ENCODE peak calls at places on chromosomes 16 and 17, in four cellular contexts. M is tibial nerve, Z is adrenal gland, N is tibial artery. S is an unnamed sample.

GRCh38 chr17:13353590-13353989 is 248.1 kb downstream of the HS3ST3A1 start:
- DNase-seq in N (no peak), M (no peak), Z (no peak), S (no peak)

GRCh38 chr16:70476272-70477020 is 22.1 kb downstream of the FCSK start:
- DNase-seq in Z (no peak), N (no peak), M (no peak), S (no peak)

GRCh38 chr17:74512624-74513084 is 18.6 kb downstream of the CD300LB start:
- DNase-seq in N (no peak), Z (no peak), M (no peak), S (no peak)

GRCh38 chr17:56831364-56832095 is 2.2 kb downstream of the C17orf67 start:
- DNase-seq in N (no peak), M (no peak), Z (no peak), S (no peak)

GRCh38 chr17:32516940-32517711 is 30.3 kb downstream of the CDK5R1 start:
- DNase-seq in M (no peak), Z (no peak), N (peak; percentile 32), S (no peak)

GRCh38 chr17:51833620-51834019 is 324.9 kb downstream of the CA10 start:
- DNase-seq in Z (no peak), N (no peak), M (no peak), S (no peak)

GRCh38 chr17:42748906-42749798 is 4.3 kb upstream of the EZH1 start:
- DNase-seq in M (peak; percentile 41), Z (no peak), N (no peak), S (no peak)

GRCh38 chr17:49674507-49674906 is 3.4 kb downstream of the SPOP start:
- DNase-seq in Z (no peak), N (no peak), M (no peak), S (no peak)

GRCh38 chr16:51440096-51440495 is 289.0 kb upstream of the SALL1 start:
- DNase-seq in N (no peak), M (no peak), Z (no peak), S (no peak)

GRCh38 chr16:49457196-49457595 is 83.6 kb downstream of the C16orf78 start:
- DNase-seq in Z (no peak), M (no peak), N (peak; percentile 21), S (no peak)

GRCh38 chr16:56332464-56333079 is 92.8 kb downstream of the AMFR start:
- DNase-seq in Z (peak; percentile 69), N (no peak), M (peak; percentile 61), S (no peak)

GRCh38 chr17:59783221-59784016 is 76.0 kb downstream of the VMP1 start:
- DNase-seq in Z (no peak), N (no peak), M (no peak), S (no peak)

GRCh38 chr17:55332296-55333041 is 67.7 kb downstream of the HLF start:
- DNase-seq in Z (no peak), N (no peak), M (no peak), S (no peak)

GRCh38 chr16:77304883-77305282 is 105.7 kb downstream of the SYCE1L start:
- DNase-seq in Z (no peak), N (no peak), M (no peak), S (no peak)

GRCh38 chr17:8832711-8833352 is 33.7 kb upstream of the MFSD6L start:
- DNase-seq in N (no peak), Z (no peak), M (no peak), S (no peak)

GRCh38 chr16:2966803-2967184 is 2.4 kb upstream of the PAQR4 start:
- DNase-seq in M (no peak), N (no peak), Z (peak; percentile 24), S (no peak)
- H3K27ac ChIP-seq in M (no peak overlapping the region), N (no peak overlapping the region), Z (no peak overlapping the region), S (no peak overlapping the region)

GRCh38 chr17:14510136-14510535 is 209.3 kb downstream of the HS3ST3B1 start:
- DNase-seq in N (no peak), Z (no peak), M (no peak), S (no peak)

GRCh38 chr17:14513835-14514234 is 213.0 kb downstream of the HS3ST3B1 start:
- DNase-seq in N (no peak), Z (no peak), M (no peak), S (no peak)

DNA sequence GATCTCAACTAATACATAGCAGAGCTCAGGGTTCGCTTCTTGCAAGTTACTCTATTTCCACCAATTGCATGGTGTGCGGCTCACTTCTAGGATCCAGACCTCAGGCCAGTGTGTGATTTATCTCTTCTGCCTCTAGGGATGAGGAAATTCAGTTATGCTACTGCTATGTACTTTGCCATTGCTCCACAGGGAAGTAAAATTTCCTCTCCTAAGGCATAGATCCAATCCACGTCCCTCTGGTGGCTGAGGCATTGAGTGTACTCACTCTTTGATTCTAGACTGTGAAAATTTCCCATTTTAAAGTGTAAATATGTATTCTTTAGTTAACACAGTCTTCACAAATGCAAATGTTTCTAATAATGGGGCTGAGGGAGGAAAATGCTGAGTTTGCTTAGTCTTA is 214.1 kb downstream of the HS3ST3B1 start:
- DNase-seq in M (no peak), N (no peak), Z (no peak), S (no peak)
- TF ChIP-seq CTCF in M (no peak), N (no peak), Z (no peak), S (no peak)

GRCh38 chr16:11200523-11201063 is 55.4 kb downstream of the SOCS1 start:
- DNase-seq in N (no peak), M (no peak), Z (no peak), S (no peak)
- H3K27ac ChIP-seq in N (no peak overlapping the region), M (no peak overlapping the region), Z (no peak overlapping the region), S (no peak overlapping the region)

DNA sequence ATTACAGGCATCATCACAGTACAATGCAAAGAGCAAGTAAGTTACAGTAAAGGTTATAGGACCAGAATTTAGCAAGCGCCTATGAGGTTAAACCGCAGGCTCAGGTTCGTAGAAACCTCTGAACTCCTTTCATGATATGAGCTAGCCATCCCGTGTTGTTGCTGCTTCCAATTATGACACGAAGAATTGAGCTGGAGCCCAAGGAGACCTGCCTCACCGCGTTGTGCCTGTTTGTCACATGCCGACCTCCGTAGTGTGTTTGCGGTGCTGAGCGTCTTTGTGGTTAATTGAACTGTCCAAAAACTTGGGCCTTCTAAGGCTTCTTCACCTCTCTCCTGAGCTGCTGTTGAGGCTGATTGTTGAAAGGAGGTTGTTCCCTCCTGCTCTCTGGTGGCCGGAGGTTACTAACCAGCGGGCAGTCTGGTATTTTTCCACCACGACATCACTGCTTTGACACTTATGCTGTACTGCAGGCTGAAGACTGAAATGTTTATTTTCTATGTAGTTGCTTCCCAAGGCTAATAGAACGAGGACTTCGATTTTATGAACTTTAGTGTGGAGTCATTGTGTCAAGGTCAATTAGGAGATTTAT is 67.5 kb downstream of the SEC14L1 start:
- DNase-seq in M (no peak), Z (peak; percentile 75), N (peak; percentile 57), S (no peak)
- TF ChIP-seq CTCF in M (peak; percentile 7), Z (peak; percentile 69), N (no peak), S (peak; percentile 37)

GRCh38 chr16:12508054-12508453 is 295.6 kb downstream of the CPPED1 start:
- DNase-seq in M (no peak), N (no peak), Z (no peak), S (no peak)
- H3K27ac ChIP-seq in M (no peak overlapping the region), N (no peak overlapping the region), Z (no peak overlapping the region), S (no peak overlapping the region)

GRCh38 chr17:76153640-76154039 is 12.6 kb upstream of the FOXJ1 start:
- DNase-seq in Z (no peak), M (no peak), N (peak; percentile 41), S (no peak)
- TF ChIP-seq CTCF in Z (no peak), M (no peak), N (no peak), S (no peak)

GRCh38 chr16:67459858-67460144 is 21.2 kb downstream of the ATP6V0D1 start:
- DNase-seq in Z (no peak), N (no peak), M (no peak), S (no peak)

GRCh38 chr16:67459066-67459857 is 21.7 kb downstream of the ATP6V0D1 start:
- DNase-seq in Z (peak; percentile 79), N (no peak), M (no peak), S (no peak)

GRCh38 chr16:67457611-67458010 is 23.3 kb downstream of the ATP6V0D1 start:
- DNase-seq in M (no peak), N (no peak), Z (no peak), S (no peak)

GRCh38 chr16:67456383-67457140 is 24.4 kb downstream of the ATP6V0D1 start:
- DNase-seq in M (no peak), Z (no peak), N (peak; percentile 78), S (peak; percentile 41)

DNA sequence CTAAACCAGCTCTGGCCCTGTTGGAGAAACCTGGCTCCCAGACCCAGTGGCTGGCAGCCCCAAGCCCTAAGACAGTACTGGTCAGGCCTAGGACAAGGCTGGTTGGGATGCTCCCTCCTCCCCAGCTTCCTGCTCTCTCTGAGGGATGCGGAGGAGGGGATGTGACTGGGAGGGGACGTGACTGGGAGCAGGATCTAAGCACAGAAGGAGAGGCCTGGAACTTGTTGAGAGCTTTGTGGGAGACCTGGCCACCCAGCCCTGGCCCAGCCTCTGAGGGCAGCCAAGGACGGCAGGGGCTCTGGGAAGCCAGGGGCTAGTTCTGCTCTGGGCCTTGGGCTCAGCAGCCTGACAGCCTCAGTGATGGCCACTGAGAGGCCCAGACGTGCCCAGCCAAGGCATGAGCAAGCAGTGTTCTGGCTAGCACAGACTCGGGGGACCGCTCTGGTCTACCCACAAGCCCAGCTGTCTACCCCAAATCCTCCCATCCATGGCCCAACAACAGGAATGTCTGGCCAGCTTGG is 22.8 kb downstream of the ATP6V0D1 start:
- DNase-seq in M (no peak), N (no peak), Z (no peak), S (no peak)
- H3K27ac ChIP-seq in M (peak overlapping the region; percentile 78), N (peak overlapping the region; percentile 46), Z (no peak overlapping the region), S (peak overlapping the region; percentile 77)

GRCh38 chr16:65023802-65024201 is 98.1 kb downstream of the CDH11 start:
- DNase-seq in Z (no peak), N (no peak), M (no peak), S (no peak)

DNA sequence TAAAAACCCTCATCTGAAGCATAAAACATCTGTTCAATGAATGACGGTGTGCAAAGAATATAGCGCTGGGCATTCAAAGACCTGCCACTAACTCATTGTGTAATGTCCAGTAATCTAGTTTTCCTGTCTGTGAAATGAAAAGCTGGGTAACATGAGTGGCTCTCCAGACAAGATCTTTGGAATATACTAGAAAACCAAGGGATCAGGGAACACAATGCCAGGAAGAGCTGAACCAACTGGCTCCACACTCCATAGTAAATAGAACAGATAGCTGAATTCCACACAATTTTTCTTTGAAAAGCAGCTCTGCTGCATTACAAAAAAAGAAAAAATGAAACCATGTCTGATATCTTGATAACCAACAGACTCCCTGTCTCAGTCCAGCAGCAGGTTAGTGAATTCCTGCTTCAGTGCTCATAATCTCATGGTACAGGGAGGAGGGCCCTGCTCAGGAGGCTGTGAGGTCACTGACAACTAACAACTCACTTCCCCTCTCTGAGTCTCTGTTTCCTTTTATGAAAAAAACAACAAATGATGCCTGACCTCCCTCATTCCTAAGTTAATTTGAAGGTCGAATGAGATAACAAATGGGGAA is 97.1 kb downstream of the CDH11 start:
- DNase-seq in N (no peak), Z (no peak), M (no peak), S (no peak)
- TF ChIP-seq CTCF in N (no peak), Z (no peak), M (no peak), S (no peak)

GRCh38 chr16:14502256-14502875 is 127.7 kb downstream of the PARN start:
- DNase-seq in N (no peak), M (no peak), Z (no peak), S (no peak)

GRCh38 chr16:14499110-14499509 is 130.9 kb downstream of the PARN start:
- DNase-seq in M (no peak), N (no peak), Z (no peak), S (no peak)

GRCh38 chr16:14502932-14503741 is 126.9 kb downstream of the PARN start:
- DNase-seq in Z (no peak), M (no peak), N (no peak), S (no peak)

GRCh38 chr16:14501331-14502255 is 128.5 kb downstream of the PARN start:
- DNase-seq in Z (peak; percentile 89), N (peak; percentile 95), M (peak; percentile 72), S (peak; percentile 77)

GRCh38 chr16:14500791-14501190 is 129.3 kb downstream of the PARN start:
- DNase-seq in N (no peak), M (no peak), Z (no peak), S (no peak)
- H3K27ac ChIP-seq in N (peak overlapping the region; percentile 77), M (peak overlapping the region; percentile 73), Z (peak overlapping the region; percentile 66), S (peak overlapping the region; percentile 66)

S was measured in thoracic aorta.